ENCODE peak calls at places on chromosomes 12 and 14, in five cellular contexts. M is K562, N is GM12878, Z is HepG2, W is upper lobe of left lung. F is an unnamed sample. For H3K27me3, the result is how much of the 10 kb centered on the place peaks cover.

GRCh38 chr14:65228436-65228835 is 126.1 kb upstream of the MAX start:
- ATAC-seq in M (no peak), N (peak), Z (no peak), W (no peak), F (no peak)

GRCh38 chr14:89573399-89573657 is 156.3 kb upstream of the FOXN3 start:
- ATAC-seq in M (no peak), N (no peak), Z (no peak), W (no peak), F (no peak)

GRCh38 chr12:101881228-101881627 is 3.8 kb downstream of the DRAM1 start:
- ATAC-seq in M (no peak), N (no peak), Z (no peak), W (no peak), F (no peak)

GRCh38 chr12:110165540-110166159 is 41.5 kb downstream of the IFT81 start:
- ATAC-seq in M (no peak), N (peak), Z (no peak), W (no peak), F (no peak)

GRCh38 chr14:101835566-101835965 is 74.1 kb downstream of the PPP2R5C start:
- ATAC-seq in M (no peak), N (no peak), Z (no peak), W (peak), F (no peak)

GRCh38 chr14:49982522-49982951 is 89.7 kb downstream of the ARF6 start:
- ATAC-seq in M (no peak), N (no peak), Z (no peak), W (peak), F (peak)

GRCh38 chr12:95286713-95287112 is 69.1 kb downstream of the VEZT start:
- ATAC-seq in M (no peak), N (no peak), Z (no peak), W (no peak), F (no peak)

GRCh38 chr12:82723093-82723492 is 36.4 kb downstream of the TMTC2 start:
- ATAC-seq in M (no peak), N (peak), Z (no peak), W (no peak), F (no peak)

GRCh38 chr12:15726029-15726756 is 63.0 kb downstream of the EPS8 start:
- ATAC-seq in M (no peak), N (peak), Z (no peak), W (no peak), F (no peak)

GRCh38 chr14:104116544-104117340 is 21.6 kb upstream of the KIF26A start:
- ATAC-seq in M (no peak), N (no peak), Z (no peak), W (peak), F (no peak)

GRCh38 chr12:21369141-21369980 is 3.3 kb upstream of the IAPP start:
- ATAC-seq in M (no peak), N (no peak), Z (no peak), W (no peak), F (no peak)

GRCh38 chr14:26332966-26333365 is 264.9 kb downstream of the NOVA1 start:
- ATAC-seq in M (no peak), N (no peak), Z (no peak), W (no peak), F (peak)

GRCh38 chr12:76719642-76720041 is 44.3 kb upstream of the ZDHHC17 start:
- ATAC-seq in M (no peak), N (no peak), Z (no peak), W (no peak), F (no peak)
- H3K4me3 ChIP-seq in M (no peak), N (no peak), Z (no peak), W (no peak), F (no peak)

DNA sequence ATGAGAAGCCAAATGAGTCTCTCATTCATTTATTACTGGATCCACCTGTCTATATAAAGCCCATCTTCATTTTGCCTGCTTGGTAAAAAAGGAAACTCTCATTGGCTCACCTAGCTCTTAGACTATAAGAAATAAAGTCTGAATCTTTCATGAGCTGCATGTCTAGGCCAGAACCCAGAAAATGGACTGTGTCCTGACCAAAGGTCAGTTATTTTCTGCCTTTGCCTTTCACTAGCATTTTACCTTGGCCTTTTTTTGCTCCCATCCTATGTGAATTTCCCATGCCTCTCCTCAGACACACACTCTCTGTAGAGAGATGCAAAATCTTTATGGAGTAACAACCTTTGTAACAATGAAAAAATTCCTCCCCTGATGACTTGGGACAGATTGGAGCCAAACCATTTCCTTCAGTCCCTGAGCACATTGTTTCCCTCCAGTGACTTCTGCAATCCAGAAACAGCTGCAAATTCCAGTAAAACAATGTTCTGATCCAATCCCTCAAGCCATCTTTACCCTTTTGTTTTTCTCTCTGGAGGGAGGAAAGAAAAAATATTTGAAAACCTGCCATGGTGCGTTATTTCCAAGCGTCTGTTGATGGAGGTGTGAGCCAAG is 33.6 kb upstream of the MAP3K9 start:
- ATAC-seq in M (no peak), N (no peak), Z (peak), W (no peak), F (no peak)
- TF ChIP-seq EP300 in M (no peak), N (no peak), Z (no peak), W (no peak), F (no peak)

GRCh38 chr12:52555577-52555976 is 2.6 kb upstream of the KRT71 start:
- ATAC-seq in M (no peak), N (no peak), Z (no peak), W (no peak), F (no peak)

GRCh38 chr12:52552681-52553195 is at the start of gene KRT71:
- ATAC-seq in M (no peak), N (no peak), Z (no peak), W (peak), F (no peak)

GRCh38 chr12:52552055-52552454 is 890 bp downstream of the KRT71 start:
- ATAC-seq in M (no peak), N (no peak), Z (no peak), W (no peak), F (no peak)

GRCh38 chr12:52546126-52546525 is 6.8 kb downstream of the KRT71 start:
- ATAC-seq in M (peak), N (no peak), Z (no peak), W (no peak), F (no peak)

DNA sequence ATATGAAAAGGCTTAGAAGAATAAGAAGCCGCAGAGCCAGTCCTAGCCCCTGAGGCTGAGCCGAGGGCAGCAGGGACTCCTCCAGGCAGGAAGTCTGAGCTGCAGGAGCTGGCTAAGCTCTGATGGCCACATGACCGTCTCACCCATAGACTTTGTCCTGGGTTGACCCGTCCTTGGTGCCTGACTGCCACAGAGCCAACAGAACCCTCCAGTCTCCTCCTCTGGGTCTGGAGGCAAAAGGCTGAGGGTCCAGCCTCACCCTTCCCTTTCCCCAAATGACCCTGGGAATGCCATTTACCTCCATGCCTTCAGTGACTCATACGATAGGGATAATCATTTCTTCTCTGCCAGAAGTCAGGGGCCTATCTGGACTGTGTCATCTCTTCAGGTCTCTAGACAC is 1.5 kb downstream of the KRT71 start:
- ATAC-seq in M (no peak), N (no peak), Z (no peak), W (no peak), F (no peak)
- H3K27me3 ChIP-seq in M (half or more), N (under half), Z (under half), W (under half), F (under half)

GRCh38 chr14:73888460-73888725 is 1.7 kb downstream of the ZNF410 start:
- ATAC-seq in M (no peak), N (no peak), Z (no peak), W (no peak), F (no peak)
- H3K4me3 ChIP-seq in M (peak), N (peak), Z (peak), W (no peak), F (no peak)

GRCh38 chr12:76085159-76085868 is 829 bp upstream of the NAP1L1 start:
- ATAC-seq in M (no peak), N (peak), Z (peak), W (no peak), F (no peak)
- TF ChIP-seq EP300 in M (peak), N (no peak), Z (no peak), W (no peak), F (no peak)

DNA sequence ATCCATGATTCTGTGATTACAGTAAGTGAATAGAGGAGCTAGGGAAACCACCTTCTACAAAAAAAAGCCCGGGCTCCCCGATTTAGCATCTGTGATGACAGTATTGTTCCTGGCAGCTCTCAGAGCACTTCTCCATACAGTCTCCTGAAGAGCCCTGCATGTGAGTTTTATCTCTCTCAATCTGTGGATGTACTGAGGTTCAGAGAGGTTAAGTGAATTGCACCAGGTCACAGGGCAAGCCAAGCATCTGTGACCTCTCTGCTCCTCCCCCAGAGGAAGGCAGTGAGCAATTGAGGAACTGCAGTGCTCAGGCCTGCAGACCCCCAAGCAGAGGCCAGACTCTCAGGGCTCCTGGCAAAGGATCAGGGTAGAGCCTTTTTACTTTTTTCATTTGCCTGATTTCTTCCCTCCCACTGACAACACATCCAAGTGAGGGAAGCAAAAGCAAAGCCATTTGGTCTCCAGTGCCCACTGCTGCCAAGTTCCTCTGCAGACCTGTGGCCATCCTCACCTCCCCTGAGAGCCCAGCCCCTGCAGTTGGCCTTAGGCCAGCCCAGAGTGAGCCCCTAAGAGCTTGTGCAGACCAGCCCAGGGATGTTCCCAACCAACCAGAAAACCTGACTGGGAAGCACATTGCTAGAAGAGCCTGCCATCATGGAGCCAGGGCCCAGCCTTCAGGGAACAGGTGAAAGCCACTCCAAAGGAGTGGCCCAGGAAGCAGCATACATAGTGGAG is 47.6 kb upstream of the PNMA1 start:
- ATAC-seq in M (no peak), N (peak), Z (no peak), W (no peak), F (no peak)
- H3K27me3 ChIP-seq in M (under half), N (under half), Z (under half), W (under half), F (under half)

F was measured in gastroesophageal sphincter.